ENCODE peak calls at places on chromosomes 5 and 9, in six cellular contexts. One of them, this sample, is unnamed.

GRCh38 chr9:96654450-96655197 is 493 bp downstream of the PRXL2C start:
- DNase-seq in uterus: peak; percentile 81
- DNase-seq in Peyer's patch: peak; percentile 84
- DNase-seq in H1: no peak
- DNase-seq in esophagus squamous epithelium: peak; percentile 5
- DNase-seq in HCT116: peak; percentile 54
- DNase-seq in this sample: peak; percentile 89

GRCh38 chr9:136533775-136534157 is 12.1 kb downstream of the NOTCH1 start:
- DNase-seq in uterus: no peak
- DNase-seq in Peyer's patch: peak; percentile 81
- DNase-seq in H1: no peak
- DNase-seq in esophagus squamous epithelium: no peak
- DNase-seq in HCT116: no peak
- DNase-seq in this sample: no peak

GRCh38 chr5:171495122-171495700 is 75.8 kb downstream of the FGF18 start:
- DNase-seq in uterus: peak; percentile 35
- DNase-seq in Peyer's patch: no peak
- DNase-seq in H1: no peak
- DNase-seq in esophagus squamous epithelium: no peak
- DNase-seq in HCT116: peak; percentile 28
- DNase-seq in this sample: no peak

GRCh38 chr9:116359958-116360357 is 206.4 kb downstream of the PAPPA start:
- DNase-seq in uterus: peak; percentile 41
- DNase-seq in Peyer's patch: no peak
- DNase-seq in H1: no peak
- DNase-seq in esophagus squamous epithelium: no peak
- DNase-seq in HCT116: no peak
- DNase-seq in this sample: peak; percentile 56

GRCh38 chr5:2699686-2700085 is 51.8 kb downstream of the IRX2 start:
- DNase-seq in uterus: no peak
- DNase-seq in Peyer's patch: no peak
- DNase-seq in H1: no peak
- DNase-seq in esophagus squamous epithelium: no peak
- DNase-seq in HCT116: no peak
- DNase-seq in this sample: no peak

GRCh38 chr5:179342577-179342976 is 2.7 kb downstream of the ADAMTS2 start:
- DNase-seq in uterus: peak; percentile 59
- DNase-seq in Peyer's patch: no peak
- DNase-seq in H1: no peak
- DNase-seq in esophagus squamous epithelium: no peak
- DNase-seq in HCT116: no peak
- DNase-seq in this sample: peak; percentile 19

GRCh38 chr5:82641362-82641988 is 363.3 kb upstream of the RPS23 start:
- DNase-seq in uterus: peak; percentile 71
- DNase-seq in Peyer's patch: no peak
- DNase-seq in H1: no peak
- DNase-seq in esophagus squamous epithelium: no peak
- DNase-seq in HCT116: peak; percentile 73
- DNase-seq in this sample: peak; percentile 75

GRCh38 chr9:37549527-37549926 is 26.7 kb downstream of the FBXO10 start:
- DNase-seq in uterus: no peak
- DNase-seq in Peyer's patch: no peak
- DNase-seq in H1: no peak
- DNase-seq in esophagus squamous epithelium: no peak
- DNase-seq in HCT116: no peak
- DNase-seq in this sample: no peak

GRCh38 chr9:128243486-128244415 is 32.1 kb downstream of the GOLGA2 start:
- DNase-seq in uterus: peak; percentile 79
- DNase-seq in Peyer's patch: no peak
- DNase-seq in H1: no peak
- DNase-seq in esophagus squamous epithelium: no peak
- DNase-seq in HCT116: no peak
- DNase-seq in this sample: no peak

GRCh38 chr5:16615737-16616535 is 861 bp downstream of the RETREG1 start:
- DNase-seq in uterus: no peak
- DNase-seq in Peyer's patch: no peak
- DNase-seq in H1: no peak
- DNase-seq in esophagus squamous epithelium: no peak
- DNase-seq in HCT116: no peak
- DNase-seq in this sample: no peak

GRCh38 chr5:38426986-38427950 is 129.2 kb downstream of the LIFR start:
- DNase-seq in uterus: no peak
- DNase-seq in Peyer's patch: no peak
- DNase-seq in H1: no peak
- DNase-seq in esophagus squamous epithelium: no peak
- DNase-seq in HCT116: no peak
- DNase-seq in this sample: no peak

GRCh38 chr5:158895573-158895972 is 204.1 kb downstream of the EBF1 start:
- DNase-seq in uterus: no peak
- DNase-seq in Peyer's patch: no peak
- DNase-seq in H1: no peak
- DNase-seq in esophagus squamous epithelium: no peak
- DNase-seq in HCT116: no peak
- DNase-seq in this sample: no peak

GRCh38 chr9:117458066-117458465 is 43.2 kb upstream of the ASTN2 start:
- DNase-seq in uterus: no peak
- DNase-seq in Peyer's patch: no peak
- DNase-seq in H1: no peak
- DNase-seq in esophagus squamous epithelium: no peak
- DNase-seq in HCT116: no peak
- DNase-seq in this sample: no peak

GRCh38 chr9:7169717-7170348 is 412.1 kb downstream of the KDM4C start:
- DNase-seq in uterus: no peak
- DNase-seq in Peyer's patch: no peak
- DNase-seq in H1: no peak
- DNase-seq in esophagus squamous epithelium: no peak
- DNase-seq in HCT116: no peak
- DNase-seq in this sample: no peak

GRCh38 chr9:121398374-121398773 is 28.3 kb upstream of the STOM start:
- DNase-seq in uterus: no peak
- DNase-seq in Peyer's patch: no peak
- DNase-seq in H1: no peak
- DNase-seq in esophagus squamous epithelium: no peak
- DNase-seq in HCT116: no peak
- DNase-seq in this sample: no peak

GRCh38 chr9:113343732-113344231 is 3.7 kb upstream of the WDR31 start:
- DNase-seq in uterus: peak; percentile 44
- DNase-seq in Peyer's patch: no peak
- DNase-seq in H1: no peak
- DNase-seq in esophagus squamous epithelium: peak; percentile 15
- DNase-seq in HCT116: no peak
- DNase-seq in this sample: peak; percentile 87

GRCh38 chr9:36119476-36119875 is 17.1 kb upstream of the GLIPR2 start:
- DNase-seq in uterus: no peak
- DNase-seq in Peyer's patch: no peak
- DNase-seq in H1: no peak
- DNase-seq in esophagus squamous epithelium: no peak
- DNase-seq in HCT116: no peak
- DNase-seq in this sample: no peak

GRCh38 chr9:35903049-35903448 is 3.0 kb upstream of the HRCT1 start:
- DNase-seq in uterus: no peak
- DNase-seq in Peyer's patch: no peak
- DNase-seq in H1: no peak
- DNase-seq in esophagus squamous epithelium: no peak
- DNase-seq in HCT116: peak; percentile 48
- DNase-seq in this sample: no peak

GRCh38 chr5:112254303-112254702 is 164.8 kb downstream of the EPB41L4A start:
- DNase-seq in uterus: no peak
- DNase-seq in Peyer's patch: no peak
- DNase-seq in H1: no peak
- DNase-seq in esophagus squamous epithelium: no peak
- DNase-seq in HCT116: no peak
- DNase-seq in this sample: no peak

GRCh38 chr9:71349218-71349617 is 227.8 kb upstream of the TRPM3 start:
- DNase-seq in uterus: no peak
- DNase-seq in Peyer's patch: no peak
- DNase-seq in H1: no peak
- DNase-seq in esophagus squamous epithelium: no peak
- DNase-seq in HCT116: no peak
- DNase-seq in this sample: no peak

GRCh38 chr5:93519737-93520136 is 61.3 kb downstream of the NR2F1-AS1 start:
- DNase-seq in uterus: no peak
- DNase-seq in Peyer's patch: no peak
- DNase-seq in H1: no peak
- DNase-seq in esophagus squamous epithelium: no peak
- DNase-seq in HCT116: no peak
- DNase-seq in this sample: no peak

GRCh38 chr5:179229331-179229761 is 115.9 kb downstream of the ADAMTS2 start:
- DNase-seq in uterus: peak; percentile 8
- DNase-seq in Peyer's patch: peak; percentile 12
- DNase-seq in H1: no peak
- DNase-seq in esophagus squamous epithelium: no peak
- DNase-seq in HCT116: no peak
- DNase-seq in this sample: no peak

GRCh38 chr9:133708770-133709611 is 29.2 kb downstream of the SARDH start:
- DNase-seq in uterus: no peak
- DNase-seq in Peyer's patch: no peak
- DNase-seq in H1: no peak
- DNase-seq in esophagus squamous epithelium: no peak
- DNase-seq in HCT116: no peak
- DNase-seq in this sample: peak; percentile 37

GRCh38 chr5:80140496-80140895 is 105.3 kb downstream of the THBS4 start:
- DNase-seq in uterus: no peak
- DNase-seq in Peyer's patch: no peak
- DNase-seq in H1: no peak
- DNase-seq in esophagus squamous epithelium: no peak
- DNase-seq in HCT116: no peak
- DNase-seq in this sample: no peak

GRCh38 chr5:83034036-83034435 is 43.2 kb downstream of the TMEM167A start:
- DNase-seq in uterus: no peak
- DNase-seq in Peyer's patch: no peak
- DNase-seq in H1: no peak
- DNase-seq in esophagus squamous epithelium: no peak
- DNase-seq in HCT116: no peak
- DNase-seq in this sample: no peak

GRCh38 chr5:56873056-56873455 is 36.3 kb upstream of the SETD9 start:
- DNase-seq in uterus: no peak
- DNase-seq in Peyer's patch: no peak
- DNase-seq in H1: no peak
- DNase-seq in esophagus squamous epithelium: no peak
- DNase-seq in HCT116: no peak
- DNase-seq in this sample: no peak

GRCh38 chr9:96853711-96854072 is 622 bp downstream of the ZNF782 start:
- DNase-seq in uterus: no peak
- DNase-seq in Peyer's patch: no peak
- DNase-seq in H1: no peak
- DNase-seq in esophagus squamous epithelium: no peak
- DNase-seq in HCT116: no peak
- DNase-seq in this sample: no peak

GRCh38 chr5:28301676-28302075 is 1263.3 kb upstream of the CDH9 start:
- DNase-seq in uterus: no peak
- DNase-seq in Peyer's patch: no peak
- DNase-seq in H1: no peak
- DNase-seq in esophagus squamous epithelium: no peak
- DNase-seq in HCT116: no peak
- DNase-seq in this sample: no peak

GRCh38 chr9:137550958-137551655 is 572 bp upstream of the MRPL41 start:
- DNase-seq in uterus: peak; percentile 65
- DNase-seq in Peyer's patch: no peak
- DNase-seq in H1: peak; percentile 65
- DNase-seq in esophagus squamous epithelium: no peak
- DNase-seq in HCT116: peak; percentile 52
- DNase-seq in this sample: no peak

GRCh38 chr5:73506459-73506955 is 8.3 kb downstream of the BTF3 start:
- DNase-seq in uterus: no peak
- DNase-seq in Peyer's patch: no peak
- DNase-seq in H1: no peak
- DNase-seq in esophagus squamous epithelium: no peak
- DNase-seq in HCT116: no peak
- DNase-seq in this sample: no peak
- TF ChIP-seq POLR2A in uterus: no peak
- TF ChIP-seq POLR2A in Peyer's patch: no peak
- TF ChIP-seq POLR2A in H1: peak; percentile 42
- TF ChIP-seq POLR2A in esophagus squamous epithelium: no peak
- TF ChIP-seq POLR2A in HCT116: no peak
- TF ChIP-seq POLR2A in this sample: no peak

DNA sequence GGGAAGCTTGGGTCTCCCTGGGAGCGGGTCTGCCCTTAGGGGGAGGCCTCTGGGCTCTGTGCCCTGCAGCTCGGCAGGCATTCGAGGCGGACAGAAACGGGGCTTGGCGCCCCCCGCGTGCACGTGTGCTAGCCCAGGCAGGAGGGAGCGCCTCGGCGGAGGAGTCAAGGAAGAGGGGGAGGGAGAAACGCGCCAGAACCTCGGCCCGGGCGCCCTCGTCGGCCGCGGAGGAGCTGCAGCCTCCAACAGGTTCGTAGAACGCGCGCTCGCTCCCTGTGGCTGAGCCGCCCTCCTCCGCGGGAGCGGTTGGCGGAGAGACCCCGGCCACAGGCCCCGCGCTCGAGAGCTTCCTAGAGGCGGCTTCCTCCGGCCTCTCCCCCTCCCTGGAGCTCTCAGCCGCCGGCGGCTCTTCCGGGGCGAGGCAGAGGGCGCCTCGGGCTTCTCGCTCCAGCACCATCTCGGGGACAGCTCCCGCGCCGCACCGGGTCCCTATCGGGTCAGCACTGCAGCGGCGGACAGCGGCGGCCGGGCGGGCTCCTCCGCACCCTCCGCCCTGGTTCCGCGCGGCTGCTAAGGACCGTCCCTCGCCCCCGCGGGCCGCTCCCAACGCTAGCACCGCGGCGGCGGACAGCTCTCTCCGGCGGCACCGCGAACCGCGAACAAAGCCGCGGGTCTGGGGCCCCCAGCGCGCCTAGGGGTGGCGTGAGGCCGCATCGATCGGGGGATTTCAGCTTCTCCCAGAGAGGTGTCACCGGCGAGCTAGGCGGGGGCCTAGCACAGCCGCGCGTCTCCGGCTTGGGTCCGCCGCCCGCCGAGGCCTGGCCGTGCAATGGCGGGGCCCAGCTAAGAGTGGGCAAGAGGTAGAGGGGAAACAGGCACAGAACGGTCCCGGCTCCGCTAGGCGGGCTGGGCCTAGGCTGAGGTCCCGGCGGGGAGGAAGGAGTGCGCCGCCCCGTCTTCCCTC is 74.6 kb upstream of the CPLX2 start:
- DNase-seq in uterus: peak; percentile 38
- DNase-seq in Peyer's patch: peak; percentile 81
- DNase-seq in H1: peak; percentile 56
- DNase-seq in esophagus squamous epithelium: no peak
- DNase-seq in HCT116: peak; percentile 33
- DNase-seq in this sample: peak; percentile 90
- H3K27me3 ChIP-seq in uterus: peaks cover 6% of the 10 kb centered on the region
- H3K27me3 ChIP-seq in Peyer's patch: peaks cover 11% of the 10 kb centered on the region
- H3K27me3 ChIP-seq in H1: peaks cover 12% of the 10 kb centered on the region
- H3K27me3 ChIP-seq in esophagus squamous epithelium: peaks cover 96% of the 10 kb centered on the region
- H3K27me3 ChIP-seq in HCT116: no peaks in the 10 kb centered on the region
- H3K27me3 ChIP-seq in this sample: no peaks in the 10 kb centered on the region

GRCh38 chr5:173645897-173646574 is 29.6 kb upstream of the BOD1 start:
- DNase-seq in uterus: no peak
- DNase-seq in Peyer's patch: no peak
- DNase-seq in H1: no peak
- DNase-seq in esophagus squamous epithelium: no peak
- DNase-seq in HCT116: no peak
- DNase-seq in this sample: no peak
- TF ChIP-seq POLR2A in uterus: no peak
- TF ChIP-seq POLR2A in Peyer's patch: no peak
- TF ChIP-seq POLR2A in H1: no peak
- TF ChIP-seq POLR2A in esophagus squamous epithelium: no peak
- TF ChIP-seq POLR2A in HCT116: no peak
- TF ChIP-seq POLR2A in this sample: no peak

GRCh38 chr5:88681402-88681801 is 201.6 kb downstream of the MEF2C start:
- DNase-seq in uterus: no peak
- DNase-seq in Peyer's patch: no peak
- DNase-seq in H1: no peak
- DNase-seq in esophagus squamous epithelium: no peak
- DNase-seq in HCT116: no peak
- DNase-seq in this sample: no peak
- H3K27me3 ChIP-seq in uterus: peaks cover 42% of the 10 kb centered on the region
- H3K27me3 ChIP-seq in Peyer's patch: peaks cover 50% of the 10 kb centered on the region
- H3K27me3 ChIP-seq in H1: peaks cover 98% of the 10 kb centered on the region
- H3K27me3 ChIP-seq in esophagus squamous epithelium: peaks cover 100% of the 10 kb centered on the region
- H3K27me3 ChIP-seq in HCT116: no peaks in the 10 kb centered on the region
- H3K27me3 ChIP-seq in this sample: no peaks in the 10 kb centered on the region